ENCODE peak calls at places on chromosome 6, in eight cellular contexts. One of them, this sample, is unnamed.
A peak's percentile ranks its signal among the peaks of the same experiment; 100 is the strongest.

GRCh38 chr6:36616888-36617521 is 22.8 kb downstream of the SRSF3 start:
- DNase-seq in activated naive CD4-positive, alpha-beta T cell: no peak
- DNase-seq in mesenteric fat pad: peak; percentile 80
- DNase-seq in cardiac fibroblast: no peak
- DNase-seq in iris pigment epithelial cell: no peak
- DNase-seq in stimulated activated CD8-positive, alpha-beta memory T cell treated with anti-CD3 and anti-CD28 coated beads, Interleukin-12 subunit alpha, Interleukin-12 subunit beta, amount 100 ng/mL, for 1 hour: no peak
- DNase-seq in tibial artery: peak; percentile 20
- DNase-seq in DMS153: peak; percentile 61
- DNase-seq in this sample: peak; percentile 77

GRCh38 chr6:163529605-163530004 is 115.1 kb downstream of the QKI start:
- DNase-seq in tibial artery: no peak
- DNase-seq in cardiac fibroblast: peak; percentile 93
- DNase-seq in stimulated activated CD8-positive, alpha-beta memory T cell treated with anti-CD3 and anti-CD28 coated beads, Interleukin-12 subunit alpha, Interleukin-12 subunit beta, amount 100 ng/mL, for 1 hour: no peak
- DNase-seq in DMS153: no peak
- DNase-seq in mesenteric fat pad: no peak
- DNase-seq in activated naive CD4-positive, alpha-beta T cell: no peak
- DNase-seq in iris pigment epithelial cell: peak; percentile 94
- DNase-seq in this sample: peak; percentile 73

GRCh38 chr6:138424004-138424904 is 20.2 kb downstream of the HEBP2 start:
- DNase-seq in tibial artery: no peak
- DNase-seq in cardiac fibroblast: no peak
- DNase-seq in iris pigment epithelial cell: no peak
- DNase-seq in DMS153: no peak
- DNase-seq in activated naive CD4-positive, alpha-beta T cell: no peak
- DNase-seq in stimulated activated CD8-positive, alpha-beta memory T cell treated with anti-CD3 and anti-CD28 coated beads, Interleukin-12 subunit alpha, Interleukin-12 subunit beta, amount 100 ng/mL, for 1 hour: no peak
- DNase-seq in mesenteric fat pad: no peak
- DNase-seq in this sample: no peak

GRCh38 chr6:160767019-160767646 is 65.1 kb downstream of the PLG start:
- DNase-seq in activated naive CD4-positive, alpha-beta T cell: peak; percentile 12
- DNase-seq in mesenteric fat pad: peak; percentile 91
- DNase-seq in cardiac fibroblast: peak; percentile 24
- DNase-seq in iris pigment epithelial cell: peak; percentile 9
- DNase-seq in DMS153: no peak
- DNase-seq in stimulated activated CD8-positive, alpha-beta memory T cell treated with anti-CD3 and anti-CD28 coated beads, Interleukin-12 subunit alpha, Interleukin-12 subunit beta, amount 100 ng/mL, for 1 hour: peak; percentile 5
- DNase-seq in tibial artery: peak; percentile 29
- DNase-seq in this sample: peak; percentile 81

GRCh38 chr6:51398793-51399192 is 580.1 kb downstream of the TFAP2B start:
- DNase-seq in DMS153: peak; percentile 75
- DNase-seq in activated naive CD4-positive, alpha-beta T cell: no peak
- DNase-seq in iris pigment epithelial cell: peak; percentile 4
- DNase-seq in tibial artery: no peak
- DNase-seq in cardiac fibroblast: no peak
- DNase-seq in stimulated activated CD8-positive, alpha-beta memory T cell treated with anti-CD3 and anti-CD28 coated beads, Interleukin-12 subunit alpha, Interleukin-12 subunit beta, amount 100 ng/mL, for 1 hour: no peak
- DNase-seq in mesenteric fat pad: no peak
- DNase-seq in this sample: no peak

GRCh38 chr6:37940074-37940847 is 120.7 kb downstream of the ZFAND3 start:
- DNase-seq in tibial artery: peak; percentile 50
- DNase-seq in iris pigment epithelial cell: peak; percentile 83
- DNase-seq in stimulated activated CD8-positive, alpha-beta memory T cell treated with anti-CD3 and anti-CD28 coated beads, Interleukin-12 subunit alpha, Interleukin-12 subunit beta, amount 100 ng/mL, for 1 hour: no peak
- DNase-seq in DMS153: no peak
- DNase-seq in activated naive CD4-positive, alpha-beta T cell: no peak
- DNase-seq in cardiac fibroblast: peak; percentile 65
- DNase-seq in mesenteric fat pad: no peak
- DNase-seq in this sample: no peak

GRCh38 chr6:106628658-106629102 is 618 bp downstream of the RTN4IP1 start:
- DNase-seq in iris pigment epithelial cell: peak; percentile 28
- DNase-seq in cardiac fibroblast: no peak
- DNase-seq in stimulated activated CD8-positive, alpha-beta memory T cell treated with anti-CD3 and anti-CD28 coated beads, Interleukin-12 subunit alpha, Interleukin-12 subunit beta, amount 100 ng/mL, for 1 hour: no peak
- DNase-seq in tibial artery: no peak
- DNase-seq in DMS153: no peak
- DNase-seq in mesenteric fat pad: no peak
- DNase-seq in activated naive CD4-positive, alpha-beta T cell: no peak
- DNase-seq in this sample: no peak

GRCh38 chr6:1607557-1608221 is 2.0 kb upstream of the FOXC1 start:
- DNase-seq in DMS153: no peak
- DNase-seq in stimulated activated CD8-positive, alpha-beta memory T cell treated with anti-CD3 and anti-CD28 coated beads, Interleukin-12 subunit alpha, Interleukin-12 subunit beta, amount 100 ng/mL, for 1 hour: no peak
- DNase-seq in activated naive CD4-positive, alpha-beta T cell: no peak
- DNase-seq in mesenteric fat pad: no peak
- DNase-seq in tibial artery: no peak
- DNase-seq in iris pigment epithelial cell: peak; percentile 30
- DNase-seq in cardiac fibroblast: no peak
- DNase-seq in this sample: no peak

This sample was measured in RWPE1.